ENCODE peak calls at places on chromosomes 13 and 19, in six cellular contexts. L is hepatocyte; T is neuronal stem cell; Q is neural crest cell; Z is islet precursor cell; I is activated CD4-positive, CD25-positive, alpha-beta regulatory T cell. A is an unnamed sample.
A peak's percentile ranks its signal among the peaks of the same experiment; 100 is the strongest.

GRCh38 chr13:93603043-93603442 is 376.4 kb downstream of the GPC6 start:
- DNase-seq in Z (peak; percentile 57), L (no peak), T (no peak), Q (no peak), I (no peak), A (no peak)

GRCh38 chr13:95356916-95357315 is 55.7 kb upstream of the ABCC4 start:
- DNase-seq in Z (no peak), T (no peak), I (no peak), Q (no peak), L (no peak), A (no peak)

GRCh38 chr19:33398361-33399060 is 25.0 kb downstream of the CEBPG start:
- DNase-seq in I (no peak), T (no peak), Q (no peak), Z (no peak), L (no peak), A (no peak)

GRCh38 chr13:46582190-46582589 is 29.2 kb downstream of the LRCH1 start:
- DNase-seq in Z (no peak), Q (no peak), T (no peak), I (no peak), L (no peak), A (no peak)

GRCh38 chr13:49374585-49375290 is 69.1 kb downstream of the CAB39L start:
- DNase-seq in Z (no peak), T (no peak), L (no peak), Q (no peak), I (no peak), A (no peak)

GRCh38 chr19:1929051-1929742 is 11.8 kb upstream of the CSNK1G2 start:
- DNase-seq in T (peak; percentile 81), Q (peak; percentile 82), Z (peak; percentile 89), L (peak; percentile 91), I (peak; percentile 69), A (peak; percentile 91)

GRCh38 chr13:22665531-22665930 is 515.2 kb upstream of the SGCG start:
- DNase-seq in Q (no peak), T (no peak), I (no peak), L (no peak), Z (no peak), A (no peak)

GRCh38 chr19:48258350-48258749 is 2.6 kb upstream of the CARD8 start:
- DNase-seq in I (no peak), Q (no peak), Z (no peak), T (no peak), L (no peak), A (no peak)

GRCh38 chr19:16886305-16886880 is 2.4 kb upstream of the F2RL3 start:
- DNase-seq in Z (no peak), Q (no peak), I (no peak), T (no peak), L (peak; percentile 31), A (no peak)

GRCh38 chr19:38293281-38293680 is 10.8 kb upstream of the C19orf33 start:
- DNase-seq in L (no peak), Z (peak; percentile 47), I (no peak), T (no peak), Q (no peak), A (no peak)

GRCh38 chr13:74026753-74027152 is 107.5 kb downstream of the KLF12 start:
- DNase-seq in T (no peak), L (peak; percentile 32), I (peak; percentile 34), Q (no peak), Z (peak; percentile 89), A (peak; percentile 68)

GRCh38 chr19:30255783-30256509 is 116.2 kb upstream of the ZNF536 start:
- DNase-seq in I (no peak), T (no peak), L (no peak), Z (no peak), Q (no peak), A (no peak)

A was measured in stimulated activated effector memory CD8-positive, alpha-beta T cell treated with anti-CD3 and anti-CD28 coated beads, Interleukin-12 subunit alpha, Interleukin-12 subunit beta, amount 100 ng/mL, for 72 hours.